ENCODE peak calls at places on chromosomes 3 and 15, in ten cellular contexts. One of them, this sample, is unnamed.
A peak's percentile ranks its signal among the peaks of the same experiment; 100 is the strongest.

GRCh38 chr3:72997421-72997961 is 880 bp downstream of the PPP4R2 start:
- DNase-seq in WTC11: no peak
- DNase-seq in lower leg skin: no peak
- DNase-seq in left ventricle myocardium inferior: no peak
- DNase-seq in brain microvascular endothelial cell: peak; percentile 49
- DNase-seq in endothelial cell: peak; percentile 17
- DNase-seq in heart left ventricle: no peak
- DNase-seq in neural crest cell: peak; percentile 18
- DNase-seq in AG09309: peak; percentile 25
- DNase-seq in stomach: no peak
- DNase-seq in this sample: no peak

GRCh38 chr3:181383760-181384159 is 328.0 kb upstream of the SOX2 start:
- DNase-seq in WTC11: no peak
- DNase-seq in neural crest cell: no peak
- DNase-seq in brain microvascular endothelial cell: no peak
- DNase-seq in stomach: no peak
- DNase-seq in AG09309: no peak
- DNase-seq in heart left ventricle: no peak
- DNase-seq in endothelial cell: no peak
- DNase-seq in left ventricle myocardium inferior: no peak
- DNase-seq in lower leg skin: no peak
- DNase-seq in this sample: no peak

GRCh38 chr3:195169011-195169410 is 101.9 kb downstream of the XXYLT1 start:
- DNase-seq in neural crest cell: no peak
- DNase-seq in WTC11: no peak
- DNase-seq in brain microvascular endothelial cell: no peak
- DNase-seq in left ventricle myocardium inferior: no peak
- DNase-seq in lower leg skin: peak; percentile 46
- DNase-seq in AG09309: no peak
- DNase-seq in heart left ventricle: no peak
- DNase-seq in endothelial cell: no peak
- DNase-seq in stomach: no peak
- DNase-seq in this sample: no peak

GRCh38 chr3:133384331-133385027 is 15.4 kb upstream of the BFSP2 start:
- DNase-seq in WTC11: peak; percentile 78
- DNase-seq in AG09309: no peak
- DNase-seq in neural crest cell: peak; percentile 63
- DNase-seq in heart left ventricle: peak; percentile 78
- DNase-seq in brain microvascular endothelial cell: peak; percentile 47
- DNase-seq in endothelial cell: peak; percentile 74
- DNase-seq in stomach: peak; percentile 70
- DNase-seq in lower leg skin: peak; percentile 84
- DNase-seq in left ventricle myocardium inferior: peak; percentile 38
- DNase-seq in this sample: peak; percentile 61

GRCh38 chr15:41878355-41878699 is 15.5 kb downstream of the SPTBN5 start:
- DNase-seq in heart left ventricle: peak; percentile 79
- DNase-seq in neural crest cell: no peak
- DNase-seq in brain microvascular endothelial cell: no peak
- DNase-seq in AG09309: no peak
- DNase-seq in WTC11: no peak
- DNase-seq in endothelial cell: no peak
- DNase-seq in stomach: peak; percentile 54
- DNase-seq in lower leg skin: no peak
- DNase-seq in left ventricle myocardium inferior: peak; percentile 68
- DNase-seq in this sample: no peak

GRCh38 chr3:32239638-32240550 is 1.4 kb downstream of the CMTM8 start:
- DNase-seq in WTC11: peak; percentile 46
- DNase-seq in heart left ventricle: no peak
- DNase-seq in left ventricle myocardium inferior: no peak
- DNase-seq in neural crest cell: peak; percentile 6
- DNase-seq in brain microvascular endothelial cell: no peak
- DNase-seq in lower leg skin: no peak
- DNase-seq in stomach: peak; percentile 61
- DNase-seq in AG09309: no peak
- DNase-seq in endothelial cell: peak; percentile 44
- DNase-seq in this sample: peak; percentile 29

GRCh38 chr3:48268381-48268935 is 27.6 kb downstream of the ZNF589 start:
- DNase-seq in neural crest cell: no peak
- DNase-seq in stomach: peak; percentile 62
- DNase-seq in lower leg skin: peak; percentile 89
- DNase-seq in left ventricle myocardium inferior: no peak
- DNase-seq in AG09309: no peak
- DNase-seq in heart left ventricle: no peak
- DNase-seq in brain microvascular endothelial cell: no peak
- DNase-seq in endothelial cell: no peak
- DNase-seq in WTC11: no peak
- DNase-seq in this sample: no peak

GRCh38 chr3:59771760-59772159 is 721.9 kb upstream of the CFAP20DC start:
- DNase-seq in heart left ventricle: no peak
- DNase-seq in brain microvascular endothelial cell: peak; percentile 94
- DNase-seq in lower leg skin: no peak
- DNase-seq in left ventricle myocardium inferior: no peak
- DNase-seq in AG09309: peak; percentile 41
- DNase-seq in neural crest cell: no peak
- DNase-seq in endothelial cell: no peak
- DNase-seq in WTC11: no peak
- DNase-seq in stomach: no peak
- DNase-seq in this sample: no peak

GRCh38 chr3:85090495-85090894 is 131.7 kb downstream of the CADM2 start:
- DNase-seq in AG09309: no peak
- DNase-seq in left ventricle myocardium inferior: no peak
- DNase-seq in endothelial cell: peak; percentile 5
- DNase-seq in neural crest cell: no peak
- DNase-seq in lower leg skin: no peak
- DNase-seq in heart left ventricle: no peak
- DNase-seq in stomach: no peak
- DNase-seq in WTC11: peak; percentile 26
- DNase-seq in brain microvascular endothelial cell: no peak
- DNase-seq in this sample: no peak

GRCh38 chr15:66729339-66729951 is 27.4 kb downstream of the SMAD6 start:
- DNase-seq in lower leg skin: no peak
- DNase-seq in neural crest cell: no peak
- DNase-seq in heart left ventricle: no peak
- DNase-seq in WTC11: no peak
- DNase-seq in AG09309: no peak
- DNase-seq in brain microvascular endothelial cell: no peak
- DNase-seq in left ventricle myocardium inferior: no peak
- DNase-seq in stomach: no peak
- DNase-seq in endothelial cell: no peak
- DNase-seq in this sample: no peak

GRCh38 chr3:43906847-43907507 is 216.2 kb downstream of the ABHD5 start:
- DNase-seq in brain microvascular endothelial cell: no peak
- DNase-seq in AG09309: no peak
- DNase-seq in WTC11: no peak
- DNase-seq in heart left ventricle: no peak
- DNase-seq in lower leg skin: no peak
- DNase-seq in left ventricle myocardium inferior: no peak
- DNase-seq in neural crest cell: no peak
- DNase-seq in stomach: no peak
- DNase-seq in endothelial cell: no peak
- DNase-seq in this sample: no peak

DNA sequence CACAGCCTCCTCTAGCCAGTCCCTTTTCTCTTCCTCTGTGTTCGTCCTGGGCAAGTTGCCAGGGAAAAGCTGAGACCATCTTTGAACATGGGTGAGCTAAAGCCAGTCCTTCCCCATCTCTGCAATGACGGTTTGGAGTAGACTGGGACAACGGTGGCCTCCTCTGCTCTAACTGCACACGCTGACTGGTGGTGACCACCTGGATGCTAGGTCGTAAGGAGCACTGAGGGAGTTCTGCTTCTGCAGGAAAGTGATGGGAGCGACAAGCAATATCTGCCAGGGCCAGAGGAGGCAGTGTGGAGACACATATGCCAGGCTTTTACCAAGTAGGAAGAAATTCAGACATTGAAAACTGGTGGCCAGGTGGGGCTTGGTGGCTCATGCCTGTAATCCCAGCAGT is 111.7 kb downstream of the NUP210 start:
- DNase-seq in WTC11: peak; percentile 80
- DNase-seq in heart left ventricle: no peak
- DNase-seq in stomach: peak; percentile 39
- DNase-seq in AG09309: no peak
- DNase-seq in endothelial cell: peak; percentile 71
- DNase-seq in neural crest cell: peak; percentile 27
- DNase-seq in left ventricle myocardium inferior: no peak
- DNase-seq in brain microvascular endothelial cell: peak; percentile 51
- DNase-seq in lower leg skin: no peak
- DNase-seq in this sample: no peak
- TF ChIP-seq CTCF in WTC11: peak; percentile 48
- TF ChIP-seq CTCF in heart left ventricle: peak; percentile 46
- TF ChIP-seq CTCF in stomach: peak; percentile 7
- TF ChIP-seq CTCF in AG09309: peak; percentile 37
- TF ChIP-seq CTCF in endothelial cell: peak; percentile 56
- TF ChIP-seq CTCF in neural crest cell: peak; percentile 58
- TF ChIP-seq CTCF in left ventricle myocardium inferior: peak; percentile 47
- TF ChIP-seq CTCF in brain microvascular endothelial cell: peak; percentile 67
- TF ChIP-seq CTCF in lower leg skin: no peak
- TF ChIP-seq CTCF in this sample: peak; percentile 50

DNA sequence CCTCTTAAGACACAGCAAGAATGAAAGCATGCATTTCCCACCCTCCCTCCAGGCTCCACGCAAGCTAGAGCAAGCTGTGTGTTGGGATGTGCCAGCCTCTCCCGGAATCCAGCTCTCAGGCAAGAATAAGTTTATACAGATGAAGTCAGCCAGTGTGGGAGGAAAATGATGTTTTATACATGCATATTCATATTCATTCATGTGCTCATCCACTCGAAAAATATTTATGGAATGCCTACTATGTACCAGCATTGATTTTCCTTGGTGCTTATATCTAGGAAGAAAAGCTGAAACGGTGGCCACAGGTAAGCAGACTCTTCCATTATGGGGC is 62.7 kb downstream of the KLHL6 start:
- DNase-seq in endothelial cell: no peak
- DNase-seq in AG09309: no peak
- DNase-seq in WTC11: no peak
- DNase-seq in lower leg skin: peak; percentile 74
- DNase-seq in stomach: no peak
- DNase-seq in brain microvascular endothelial cell: no peak
- DNase-seq in neural crest cell: no peak
- DNase-seq in left ventricle myocardium inferior: no peak
- DNase-seq in heart left ventricle: no peak
- DNase-seq in this sample: no peak
- TF ChIP-seq CTCF in endothelial cell: no peak
- TF ChIP-seq CTCF in AG09309: no peak
- TF ChIP-seq CTCF in WTC11: no peak
- TF ChIP-seq CTCF in lower leg skin: no peak
- TF ChIP-seq CTCF in stomach: no peak
- TF ChIP-seq CTCF in brain microvascular endothelial cell: no peak
- TF ChIP-seq CTCF in neural crest cell: no peak
- TF ChIP-seq CTCF in left ventricle myocardium inferior: no peak
- TF ChIP-seq CTCF in heart left ventricle: no peak
- TF ChIP-seq CTCF in this sample: no peak

DNA sequence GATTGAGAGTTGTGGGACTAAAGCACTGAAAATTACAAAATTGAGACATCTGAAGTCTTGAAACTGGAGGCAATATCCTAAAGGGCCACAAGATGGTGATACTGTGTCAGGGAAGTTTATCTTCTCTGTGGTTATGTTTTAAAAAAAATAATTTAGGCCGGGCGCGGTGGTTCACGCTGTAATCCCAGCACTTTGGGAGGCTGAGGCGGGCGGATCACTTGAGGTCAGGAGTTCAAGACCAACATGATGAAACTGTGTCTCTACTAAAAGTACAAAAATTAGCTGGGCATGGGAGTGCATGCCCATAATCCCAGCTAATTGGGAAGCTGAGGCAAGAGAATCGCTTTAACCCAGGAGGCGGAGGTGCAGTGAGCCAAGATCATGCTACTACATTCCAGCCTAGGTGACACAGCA is 17.9 kb upstream of the NIT2 start:
- DNase-seq in left ventricle myocardium inferior: no peak
- DNase-seq in AG09309: peak; percentile 18
- DNase-seq in lower leg skin: no peak
- DNase-seq in stomach: no peak
- DNase-seq in heart left ventricle: no peak
- DNase-seq in neural crest cell: peak; percentile 31
- DNase-seq in brain microvascular endothelial cell: peak; percentile 64
- DNase-seq in endothelial cell: peak; percentile 25
- DNase-seq in WTC11: no peak
- DNase-seq in this sample: no peak
- TF ChIP-seq CTCF in left ventricle myocardium inferior: peak; percentile 77
- TF ChIP-seq CTCF in AG09309: peak; percentile 68
- TF ChIP-seq CTCF in lower leg skin: no peak
- TF ChIP-seq CTCF in stomach: peak; percentile 71
- TF ChIP-seq CTCF in heart left ventricle: peak; percentile 71
- TF ChIP-seq CTCF in neural crest cell: peak; percentile 82
- TF ChIP-seq CTCF in brain microvascular endothelial cell: peak; percentile 67
- TF ChIP-seq CTCF in endothelial cell: peak; percentile 71
- TF ChIP-seq CTCF in WTC11: peak; percentile 34
- TF ChIP-seq CTCF in this sample: peak; percentile 79

GRCh38 chr3:121552379-121552778 is 6.6 kb upstream of the POLQ start:
- DNase-seq in brain microvascular endothelial cell: no peak
- DNase-seq in endothelial cell: no peak
- DNase-seq in left ventricle myocardium inferior: no peak
- DNase-seq in AG09309: no peak
- DNase-seq in lower leg skin: no peak
- DNase-seq in heart left ventricle: no peak
- DNase-seq in WTC11: no peak
- DNase-seq in stomach: no peak
- DNase-seq in neural crest cell: no peak
- DNase-seq in this sample: no peak
- TF ChIP-seq CTCF in brain microvascular endothelial cell: no peak
- TF ChIP-seq CTCF in endothelial cell: no peak
- TF ChIP-seq CTCF in left ventricle myocardium inferior: no peak
- TF ChIP-seq CTCF in AG09309: no peak
- TF ChIP-seq CTCF in lower leg skin: no peak
- TF ChIP-seq CTCF in heart left ventricle: no peak
- TF ChIP-seq CTCF in WTC11: no peak
- TF ChIP-seq CTCF in stomach: no peak
- TF ChIP-seq CTCF in neural crest cell: no peak
- TF ChIP-seq CTCF in this sample: no peak

GRCh38 chr3:113088616-113089015 is 97.8 kb downstream of the GTPBP8 start:
- DNase-seq in heart left ventricle: no peak
- DNase-seq in left ventricle myocardium inferior: no peak
- DNase-seq in AG09309: no peak
- DNase-seq in neural crest cell: no peak
- DNase-seq in endothelial cell: no peak
- DNase-seq in WTC11: no peak
- DNase-seq in lower leg skin: no peak
- DNase-seq in stomach: no peak
- DNase-seq in brain microvascular endothelial cell: no peak
- DNase-seq in this sample: no peak
- TF ChIP-seq CTCF in heart left ventricle: no peak
- TF ChIP-seq CTCF in left ventricle myocardium inferior: no peak
- TF ChIP-seq CTCF in AG09309: no peak
- TF ChIP-seq CTCF in neural crest cell: no peak
- TF ChIP-seq CTCF in endothelial cell: no peak
- TF ChIP-seq CTCF in WTC11: no peak
- TF ChIP-seq CTCF in lower leg skin: no peak
- TF ChIP-seq CTCF in stomach: no peak
- TF ChIP-seq CTCF in brain microvascular endothelial cell: no peak
- TF ChIP-seq CTCF in this sample: no peak

DNA sequence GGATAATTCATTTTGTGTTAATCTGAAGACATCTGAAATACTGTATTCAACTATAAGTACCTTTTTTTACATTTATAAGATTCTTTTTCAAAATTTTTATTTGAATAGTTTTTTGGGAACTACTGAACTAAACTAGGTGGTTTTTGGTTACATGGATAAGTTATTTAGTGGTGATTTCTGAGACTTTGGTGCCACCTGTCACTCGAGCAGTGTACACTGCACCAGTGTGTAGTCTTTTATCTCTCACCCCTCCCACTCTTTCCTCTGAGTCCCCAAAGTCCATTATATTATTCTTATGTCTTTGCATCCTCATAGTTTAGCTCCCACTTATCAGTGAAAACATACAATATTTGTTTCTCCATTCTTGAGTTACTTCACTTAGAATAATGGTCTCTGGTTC is 57.6 kb downstream of the CD86 start:
- DNase-seq in left ventricle myocardium inferior: no peak
- DNase-seq in heart left ventricle: no peak
- DNase-seq in AG09309: no peak
- DNase-seq in neural crest cell: no peak
- DNase-seq in stomach: no peak
- DNase-seq in brain microvascular endothelial cell: no peak
- DNase-seq in lower leg skin: no peak
- DNase-seq in WTC11: no peak
- DNase-seq in endothelial cell: no peak
- DNase-seq in this sample: no peak
- TF ChIP-seq CTCF in left ventricle myocardium inferior: no peak
- TF ChIP-seq CTCF in heart left ventricle: peak; percentile 13
- TF ChIP-seq CTCF in AG09309: no peak
- TF ChIP-seq CTCF in neural crest cell: no peak
- TF ChIP-seq CTCF in stomach: no peak
- TF ChIP-seq CTCF in brain microvascular endothelial cell: no peak
- TF ChIP-seq CTCF in lower leg skin: no peak
- TF ChIP-seq CTCF in WTC11: no peak
- TF ChIP-seq CTCF in endothelial cell: no peak
- TF ChIP-seq CTCF in this sample: no peak